ENCODE peak calls at places on chromosomes 11 and 22, in five cellular contexts. K, F, W, H and X are unnamed samples.

GRCh38 chr11:111836766-111837165 is 34.6 kb downstream of the ALG9 start:
- DNase-seq in K (no peak), F (no peak), W (peak), H (no peak), X (no peak)

GRCh38 chr11:593347-593746 is 17.1 kb downstream of the PHRF1 start:
- DNase-seq in K (no peak), F (no peak), W (no peak), H (no peak), X (no peak)

GRCh38 chr11:35623708-35624168 is 5.5 kb downstream of the FJX1 start:
- DNase-seq in K (no peak), F (no peak), W (peak), H (no peak), X (no peak)

GRCh38 chr11:20840341-20840740 is 171.0 kb downstream of the NELL1 start:
- DNase-seq in K (no peak), F (no peak), W (no peak), H (no peak), X (no peak)

GRCh38 chr11:95279921-95280861 is 49.2 kb upstream of the SESN3 start:
- DNase-seq in K (no peak), F (peak), W (no peak), H (no peak), X (peak)

GRCh38 chr11:10302744-10303557 is 1.9 kb upstream of the ADM start:
- DNase-seq in K (peak), F (peak), W (peak), H (peak), X (peak)

GRCh38 chr11:65593518-65594414 is 1.8 kb downstream of the KCNK7 start:
- DNase-seq in K (peak), F (no peak), W (no peak), H (no peak), X (no peak)

GRCh38 chr11:118012083-118012669 is 26.0 kb downstream of the IL10RA start:
- DNase-seq in K (peak), F (peak), W (peak), H (no peak), X (no peak)

GRCh38 chr11:124793466-124794278 is 6.5 kb downstream of the MSANTD2 start:
- DNase-seq in K (peak), F (peak), W (peak), H (no peak), X (peak)

GRCh38 chr11:75031771-75032549 is 43.2 kb downstream of the NEU3 start:
- DNase-seq in K (peak), F (peak), W (peak), H (peak), X (peak)

GRCh38 chr11:36672815-36673450 is 74.9 kb upstream of the RAG2 start:
- DNase-seq in K (no peak), F (peak), W (peak), H (no peak), X (no peak)

GRCh38 chr11:86416494-86416893 is 41.8 kb downstream of the CCDC81 start:
- DNase-seq in K (no peak), F (no peak), W (peak), H (no peak), X (no peak)

GRCh38 chr11:86414032-86414431 is 39.3 kb downstream of the CCDC81 start:
- DNase-seq in K (no peak), F (no peak), W (no peak), H (no peak), X (no peak)

GRCh38 chr11:86418513-86418912 is 43.8 kb downstream of the CCDC81 start:
- DNase-seq in K (no peak), F (no peak), W (no peak), H (no peak), X (no peak)

GRCh38 chr11:86421976-86422770 is 47.5 kb downstream of the CCDC81 start:
- DNase-seq in K (no peak), F (no peak), W (no peak), H (no peak), X (no peak)

GRCh38 chr11:86418929-86419328 is 44.2 kb downstream of the CCDC81 start:
- DNase-seq in K (no peak), F (no peak), W (peak), H (no peak), X (no peak)
- TF ChIP-seq CTCF in K (no peak), F (no peak), W (peak), H (no peak), X (no peak)

GRCh38 chr11:67468509-67468834 is 579 bp downstream of the TMEM134 start:
- DNase-seq in K (no peak), F (no peak), W (no peak), H (no peak), X (no peak)

GRCh38 chr11:67468056-67468455 is 995 bp downstream of the TMEM134 start:
- DNase-seq in K (peak), F (peak), W (no peak), H (peak), X (peak)

GRCh38 chr11:67466367-67466766 is 2.7 kb downstream of the TMEM134 start:
- DNase-seq in K (no peak), F (peak), W (no peak), H (no peak), X (peak)

GRCh38 chr11:67468835-67469811 is at the start of gene TMEM134:
- DNase-seq in K (peak), F (peak), W (peak), H (peak), X (peak)

GRCh38 chr11:67466962-67467771 is 1.9 kb downstream of the TMEM134 start:
- DNase-seq in K (no peak), F (no peak), W (no peak), H (no peak), X (no peak)
- H3K27ac ChIP-seq in K (peak), F (peak), W (no peak), H (no peak), X (peak)

GRCh38 chr11:107565219-107565937 is at the start of gene ALKBH8:
- DNase-seq in K (peak), F (peak), W (peak), H (peak), X (peak)
- TF ChIP-seq POLR2A in K (no peak), F (peak), W (no peak), H (no peak), X (no peak)

GRCh38 chr11:110774138-110775014 is 62.1 kb upstream of the ARHGAP20 start:
- DNase-seq in K (no peak), F (no peak), W (peak), H (no peak), X (peak)
- TF ChIP-seq CTCF in K (no peak), F (no peak), W (no peak), H (no peak), X (no peak)

GRCh38 chr22:42363851-42364250 is 68.4 kb downstream of the NFAM1 start:
- DNase-seq in K (no peak), F (no peak), W (no peak), H (no peak), X (peak)
- H3K27ac ChIP-seq in K (no peak), F (no peak), W (no peak), H (no peak), X (peak)

GRCh38 chr11:33256808-33257159 is 397 bp upstream of the HIPK3 start:
- DNase-seq in K (no peak), F (no peak), W (no peak), H (no peak), X (no peak)
- TF ChIP-seq POLR2A in K (no peak), F (no peak), W (no peak), H (no peak), X (no peak)

GRCh38 chr11:132655187-132655855 is 877.0 kb downstream of the OPCML start:
- DNase-seq in K (no peak), F (no peak), W (no peak), H (no peak), X (no peak)

GRCh38 chr11:132648841-132649240 is 883.5 kb downstream of the OPCML start:
- DNase-seq in K (no peak), F (no peak), W (peak), H (no peak), X (no peak)

GRCh38 chr11:132649277-132649676 is 883.0 kb downstream of the OPCML start:
- DNase-seq in K (no peak), F (no peak), W (no peak), H (no peak), X (no peak)

GRCh38 chr11:132653237-132653636 is 879.1 kb downstream of the OPCML start:
- DNase-seq in K (no peak), F (no peak), W (no peak), H (no peak), X (no peak)

GRCh38 chr11:132650969-132651720 is 881.2 kb downstream of the OPCML start:
- DNase-seq in K (no peak), F (no peak), W (no peak), H (no peak), X (no peak)
- TF ChIP-seq CTCF in K (no peak), F (no peak), W (no peak), H (no peak), X (no peak)